ENCODE peak calls at places on chromosome 17, in nine cellular contexts. D is uterus, H is HCT116, W is transverse colon, S is NB4, T is K562, P is heart left ventricle, E is vagina, A is GM12891. M is an unnamed sample.

GRCh38 chr17:76523084-76524037 is 14.1 kb downstream of the CYGB start:
- DNase-seq in P (peak; percentile 73), W (peak; percentile 83), T (peak; percentile 88), E (no peak), H (peak; percentile 58), A (peak; percentile 83), S (peak; percentile 77), D (peak; percentile 79), M (peak; percentile 96)

GRCh38 chr17:38427160-38427949 is 909 bp upstream of the ARHGAP23 start:
- DNase-seq in S (no peak), E (no peak), D (no peak), H (no peak), W (no peak), T (no peak), A (no peak), P (no peak), M (no peak)

GRCh38 chr17:4587803-4588202 is 3.5 kb downstream of the SMTNL2 start:
- DNase-seq in A (no peak), P (peak; percentile 84), S (no peak), E (no peak), W (no peak), D (no peak), H (no peak), T (no peak), M (no peak)

GRCh38 chr17:19409509-19409908 is 1.5 kb upstream of the RNF112 start:
- DNase-seq in H (peak; percentile 64), D (no peak), E (no peak), S (no peak), A (no peak), P (no peak), T (no peak), W (no peak), M (no peak)

GRCh38 chr17:70517808-70518207 is 348.5 kb downstream of the KCNJ2 start:
- DNase-seq in T (no peak), W (no peak), H (no peak), A (no peak), E (no peak), D (no peak), P (no peak), S (no peak), M (no peak)

GRCh38 chr17:37774508-37774907 is 29.6 kb upstream of the HNF1B start:
- DNase-seq in A (peak; percentile 35), H (no peak), D (no peak), S (peak; percentile 42), T (no peak), W (peak; percentile 29), E (no peak), P (no peak), M (no peak)

GRCh38 chr17:80919331-80920284 is 72.0 kb upstream of the CHMP6 start:
- DNase-seq in P (peak; percentile 35), H (no peak), E (no peak), S (no peak), T (no peak), D (peak; percentile 41), A (no peak), W (no peak), M (no peak)

GRCh38 chr17:64786337-64786736 is 124.2 kb upstream of the SMURF2 start:
- DNase-seq in W (peak; percentile 79), S (no peak), P (no peak), A (no peak), E (no peak), T (no peak), D (peak; percentile 0), H (no peak), M (peak; percentile 86)

GRCh38 chr17:30519707-30520106 is 42.5 kb downstream of the GOSR1 start:
- DNase-seq in A (no peak), P (no peak), H (no peak), D (no peak), E (no peak), W (no peak), T (no peak), S (no peak), M (no peak)

GRCh38 chr17:1434150-1434549 is 21.9 kb downstream of the CRK start:
- DNase-seq in A (no peak), P (no peak), D (no peak), S (no peak), E (no peak), W (no peak), H (no peak), T (no peak), M (no peak)

GRCh38 chr17:32742686-32743538 is 134.0 kb downstream of the MYO1D start:
- DNase-seq in W (no peak), S (no peak), T (no peak), D (no peak), A (no peak), P (no peak), H (no peak), E (no peak), M (no peak)

GRCh38 chr17:81328925-81329278 is 33.8 kb upstream of the SLC38A10 start:
- DNase-seq in T (no peak), P (no peak), E (no peak), A (no peak), D (peak; percentile 56), W (no peak), H (no peak), S (peak; percentile 49), M (no peak)

GRCh38 chr17:17837966-17838962 is 1.5 kb upstream of the SREBF1 start:
- DNase-seq in S (peak; percentile 92), A (no peak), H (peak; percentile 75), P (peak; percentile 78), W (peak; percentile 64), D (no peak), T (peak; percentile 53), E (no peak), M (no peak)

GRCh38 chr17:20087538-20088250 is 78.5 kb downstream of the SPECC1 start:
- DNase-seq in A (no peak), P (no peak), E (no peak), W (no peak), H (no peak), T (no peak), D (no peak), S (no peak), M (no peak)

GRCh38 chr17:77460514-77461046 is 319.8 kb downstream of the SEC14L1 start:
- DNase-seq in E (no peak), A (no peak), S (peak; percentile 86), T (no peak), W (no peak), D (no peak), H (no peak), P (no peak), M (no peak)

GRCh38 chr17:64920026-64920418 is 744 bp upstream of the LRRC37A3 start:
- DNase-seq in S (peak; percentile 45), E (no peak), P (peak; percentile 33), H (no peak), A (no peak), T (no peak), W (no peak), D (peak; percentile 48), M (no peak)

DNA sequence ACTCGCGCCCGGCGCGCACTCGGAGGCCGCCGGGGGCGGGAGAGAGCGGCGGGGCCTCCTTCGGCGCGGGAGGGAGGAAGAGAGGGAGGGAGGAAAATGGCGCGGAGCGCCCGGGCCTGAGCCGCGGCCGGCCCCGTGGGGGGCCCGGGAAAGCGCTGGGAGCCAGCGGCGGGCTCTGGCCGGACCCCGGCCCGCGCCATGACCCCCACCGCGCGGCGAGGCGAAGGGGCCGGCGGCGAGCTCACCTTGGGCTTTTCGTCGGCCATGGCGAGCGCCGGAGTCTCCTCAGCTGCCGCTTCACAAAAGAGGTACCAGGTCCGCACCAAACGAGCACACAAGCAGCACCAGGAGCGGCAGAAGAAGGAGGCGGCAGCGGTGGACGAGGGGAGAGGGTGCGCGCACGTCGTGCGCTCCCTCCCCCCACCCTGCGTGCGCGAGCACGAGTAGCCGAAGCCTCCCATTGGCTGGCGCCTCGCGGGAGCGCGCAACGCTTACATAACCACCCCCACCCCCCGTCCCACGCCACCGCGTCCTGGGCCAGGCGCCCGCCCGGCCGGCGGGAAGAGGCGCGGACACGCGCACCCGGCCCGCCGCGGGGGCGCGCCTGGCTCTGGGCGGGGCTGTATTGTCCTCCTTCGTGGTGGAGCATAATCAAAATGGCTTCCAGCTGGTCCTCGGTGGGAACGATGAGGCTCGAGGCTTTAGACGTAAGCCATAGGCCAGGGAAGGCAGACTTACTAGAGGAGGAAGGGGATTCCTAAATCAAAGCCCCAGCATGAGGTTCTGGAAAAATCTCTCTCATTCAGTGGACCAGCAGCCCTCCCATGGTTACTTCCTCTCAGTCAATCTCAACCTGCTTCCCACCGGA is at the start of gene SUMO2:
- DNase-seq in P (peak; percentile 95), W (peak; percentile 97), E (no peak), S (peak; percentile 96), D (peak; percentile 97), H (peak; percentile 95), A (peak; percentile 96), T (peak; percentile 99), M (peak; percentile 94)
- TF ChIP-seq POLR2A in P (no peak), W (peak; percentile 84), E (peak; percentile 84), S (no peak), D (peak; percentile 54), H (peak; percentile 48), A (peak; percentile 76), T (peak; percentile 82), M (no peak)

GRCh38 chr17:42561908-42562844 is at the start of gene COASY:
- DNase-seq in H (peak; percentile 98), A (peak; percentile 96), S (peak; percentile 97), E (no peak), W (peak; percentile 98), P (peak; percentile 98), D (peak; percentile 96), T (peak; percentile 97), M (peak; percentile 95)
- TF ChIP-seq POLR2A in H (peak; percentile 61), A (peak; percentile 87), S (peak; percentile 64), E (no peak), W (peak; percentile 79), P (no peak), D (no peak), T (peak; percentile 85), M (no peak)

GRCh38 chr17:40303009-40303657 is 5.8 kb upstream of the RARA start:
- DNase-seq in P (no peak), E (no peak), T (peak; percentile 47), S (peak; percentile 80), H (peak; percentile 35), A (no peak), W (peak; percentile 62), D (peak; percentile 44), M (peak; percentile 74)
- TF ChIP-seq POLR2A in P (no peak), E (no peak), T (peak; percentile 22), S (no peak), H (no peak), A (peak; percentile 2), W (no peak), D (no peak), M (no peak)

GRCh38 chr17:27628376-27628775 is 2.6 kb upstream of the LGALS9 start:
- DNase-seq in W (no peak), E (no peak), H (no peak), T (no peak), A (no peak), P (no peak), D (no peak), S (no peak), M (no peak)
- TF ChIP-seq POLR2A in W (no peak), E (no peak), H (no peak), T (no peak), A (no peak), P (no peak), D (no peak), S (no peak), M (no peak)